ENCODE peak calls at places on chromosomes 6 and 20, in six cellular contexts. One of them, this sample, is unnamed.

GRCh38 chr6:144581807-144582537 is 296.8 kb downstream of the UTRN start:
- DNase-seq in cardiac muscle cell: peak; percentile 49
- DNase-seq in brain microvascular endothelial cell: peak; percentile 38
- DNase-seq in epithelial cell of esophagus: peak; percentile 45
- DNase-seq in adrenal gland: no peak
- DNase-seq in RWPE1: no peak
- DNase-seq in this sample: no peak

GRCh38 chr6:162181741-162182401 is 545.7 kb downstream of the PRKN start:
- DNase-seq in cardiac muscle cell: no peak
- DNase-seq in brain microvascular endothelial cell: peak; percentile 23
- DNase-seq in epithelial cell of esophagus: peak; percentile 1
- DNase-seq in adrenal gland: no peak
- DNase-seq in RWPE1: peak; percentile 29
- DNase-seq in this sample: no peak

GRCh38 chr6:154754152-154754551 is 20.9 kb downstream of the SCAF8 start:
- DNase-seq in cardiac muscle cell: no peak
- DNase-seq in brain microvascular endothelial cell: peak; percentile 18
- DNase-seq in epithelial cell of esophagus: peak; percentile 61
- DNase-seq in adrenal gland: peak; percentile 46
- DNase-seq in RWPE1: peak; percentile 20
- DNase-seq in this sample: no peak

GRCh38 chr6:109456710-109457595 is 1.4 kb upstream of the MICAL1 start:
- DNase-seq in cardiac muscle cell: no peak
- DNase-seq in brain microvascular endothelial cell: no peak
- DNase-seq in epithelial cell of esophagus: peak; percentile 15
- DNase-seq in adrenal gland: peak; percentile 67
- DNase-seq in RWPE1: no peak
- DNase-seq in this sample: no peak

GRCh38 chr6:43150051-43150751 is 20.9 kb upstream of the SRF start:
- DNase-seq in cardiac muscle cell: no peak
- DNase-seq in brain microvascular endothelial cell: no peak
- DNase-seq in epithelial cell of esophagus: no peak
- DNase-seq in adrenal gland: no peak
- DNase-seq in RWPE1: no peak
- DNase-seq in this sample: no peak

GRCh38 chr20:4151991-4152695 is 136.8 kb upstream of the RNF24 start:
- DNase-seq in cardiac muscle cell: no peak
- DNase-seq in brain microvascular endothelial cell: peak; percentile 25
- DNase-seq in epithelial cell of esophagus: peak; percentile 27
- DNase-seq in adrenal gland: no peak
- DNase-seq in RWPE1: no peak
- DNase-seq in this sample: no peak

GRCh38 chr6:123534264-123534663 is 102.5 kb downstream of the TRDN start:
- DNase-seq in cardiac muscle cell: no peak
- DNase-seq in brain microvascular endothelial cell: no peak
- DNase-seq in epithelial cell of esophagus: no peak
- DNase-seq in adrenal gland: no peak
- DNase-seq in RWPE1: no peak
- DNase-seq in this sample: no peak

GRCh38 chr20:34299925-34300806 is 3.0 kb downstream of the AHCY start:
- DNase-seq in cardiac muscle cell: no peak
- DNase-seq in brain microvascular endothelial cell: no peak
- DNase-seq in epithelial cell of esophagus: peak; percentile 38
- DNase-seq in adrenal gland: no peak
- DNase-seq in RWPE1: no peak
- DNase-seq in this sample: no peak

GRCh38 chr6:56570434-56571359 is 72.0 kb downstream of the DST start:
- DNase-seq in cardiac muscle cell: peak; percentile 34
- DNase-seq in brain microvascular endothelial cell: no peak
- DNase-seq in epithelial cell of esophagus: peak; percentile 46
- DNase-seq in adrenal gland: no peak
- DNase-seq in RWPE1: peak; percentile 29
- DNase-seq in this sample: no peak

GRCh38 chr20:56554869-56555268 is 21.8 kb downstream of the FAM209B start:
- DNase-seq in cardiac muscle cell: peak; percentile 16
- DNase-seq in brain microvascular endothelial cell: peak; percentile 92
- DNase-seq in epithelial cell of esophagus: peak; percentile 97
- DNase-seq in adrenal gland: peak; percentile 87
- DNase-seq in RWPE1: peak; percentile 99
- DNase-seq in this sample: no peak
- TF ChIP-seq CTCF in cardiac muscle cell: no peak
- TF ChIP-seq CTCF in brain microvascular endothelial cell: peak; percentile 48
- TF ChIP-seq CTCF in epithelial cell of esophagus: peak; percentile 50
- TF ChIP-seq CTCF in adrenal gland: peak; percentile 29
- TF ChIP-seq CTCF in RWPE1: peak; percentile 47
- TF ChIP-seq CTCF in this sample: no peak

DNA sequence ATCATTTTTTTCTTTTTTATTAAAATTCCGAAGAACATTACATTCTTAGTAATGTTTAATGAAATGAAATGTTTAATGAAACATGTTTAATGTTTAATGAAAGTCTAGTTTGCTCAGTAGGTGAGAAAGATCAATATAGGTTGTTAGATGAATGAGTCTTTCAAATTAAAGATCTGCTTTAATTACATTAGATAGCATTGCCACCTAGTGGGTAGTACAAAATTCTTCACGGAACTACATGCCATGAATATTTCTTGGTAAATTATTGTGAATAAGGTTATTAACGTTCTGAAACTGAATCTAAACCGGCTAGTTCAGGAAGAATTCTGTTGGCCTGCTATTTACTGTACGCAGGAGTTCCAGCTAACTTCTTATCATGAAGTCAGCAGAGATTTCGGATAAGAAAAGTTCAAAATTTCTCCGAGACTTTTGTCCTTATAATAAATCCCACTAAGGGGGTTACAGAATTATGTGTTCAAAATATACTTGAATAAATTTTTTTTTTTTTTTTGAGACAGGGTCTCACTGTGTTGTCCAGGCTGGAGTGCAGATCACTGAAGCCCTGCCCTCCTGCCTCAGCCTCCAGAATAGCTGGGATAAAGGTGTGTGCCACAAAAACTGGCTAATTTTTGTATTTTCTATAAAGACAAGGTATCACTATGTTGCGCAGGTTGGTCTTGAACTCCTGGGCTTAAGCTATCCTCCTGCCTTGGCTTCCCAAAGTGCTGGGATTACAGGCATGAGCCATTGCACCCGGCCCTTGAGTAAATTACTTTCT is 7.9 kb upstream of the GMNN start:
- DNase-seq in cardiac muscle cell: peak; percentile 19
- DNase-seq in brain microvascular endothelial cell: no peak
- DNase-seq in epithelial cell of esophagus: peak; percentile 52
- DNase-seq in adrenal gland: no peak
- DNase-seq in RWPE1: peak; percentile 54
- DNase-seq in this sample: no peak
- TF ChIP-seq CTCF in cardiac muscle cell: peak; percentile 44
- TF ChIP-seq CTCF in brain microvascular endothelial cell: peak; percentile 36
- TF ChIP-seq CTCF in epithelial cell of esophagus: peak; percentile 30
- TF ChIP-seq CTCF in adrenal gland: peak; percentile 57
- TF ChIP-seq CTCF in RWPE1: peak; percentile 68
- TF ChIP-seq CTCF in this sample: no peak

DNA sequence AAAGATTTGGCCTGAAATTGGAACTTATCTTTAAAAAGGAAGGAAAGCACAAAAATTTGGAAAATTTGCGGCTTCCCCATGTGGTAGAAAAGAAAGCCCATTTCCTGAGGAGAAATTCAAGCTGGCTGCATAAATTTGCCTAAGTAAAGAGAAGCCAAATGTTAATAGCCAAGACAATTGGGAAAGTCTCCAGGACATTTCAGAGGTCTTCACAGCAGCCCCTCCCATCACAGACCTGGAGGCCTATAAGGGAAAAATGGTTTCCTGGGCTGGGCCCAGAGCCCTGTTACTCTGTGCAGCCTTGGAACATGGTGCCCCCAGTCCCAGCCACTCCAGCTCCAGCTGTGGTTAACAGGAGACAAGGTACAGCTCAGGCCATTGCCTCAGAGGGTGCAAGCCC is 736.5 kb downstream of the HACE1 start:
- DNase-seq in cardiac muscle cell: no peak
- DNase-seq in brain microvascular endothelial cell: no peak
- DNase-seq in epithelial cell of esophagus: no peak
- DNase-seq in adrenal gland: no peak
- DNase-seq in RWPE1: no peak
- DNase-seq in this sample: no peak
- TF ChIP-seq CTCF in cardiac muscle cell: no peak
- TF ChIP-seq CTCF in brain microvascular endothelial cell: no peak
- TF ChIP-seq CTCF in epithelial cell of esophagus: no peak
- TF ChIP-seq CTCF in adrenal gland: no peak
- TF ChIP-seq CTCF in RWPE1: no peak
- TF ChIP-seq CTCF in this sample: no peak

DNA sequence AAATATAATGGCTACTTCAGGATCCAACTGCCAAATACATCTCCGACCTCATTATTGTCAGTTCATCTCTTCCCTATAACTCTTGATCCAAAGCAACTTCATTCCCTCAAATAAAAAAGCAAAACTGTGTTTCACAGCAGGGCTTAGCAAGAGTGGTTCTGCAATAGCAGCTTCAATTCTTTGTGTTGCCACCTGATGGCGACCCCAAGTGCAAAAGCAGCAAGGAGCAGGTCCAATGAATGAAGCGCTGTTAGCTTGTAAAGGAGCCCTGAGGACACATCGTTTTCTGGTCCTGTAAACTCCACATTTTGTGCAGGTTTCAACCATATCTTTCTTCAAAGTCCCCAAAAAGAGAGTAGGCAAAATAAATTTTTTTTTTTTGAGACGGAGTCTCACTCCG is 19.6 kb downstream of the RTN4IP1 start:
- DNase-seq in cardiac muscle cell: peak; percentile 47
- DNase-seq in brain microvascular endothelial cell: no peak
- DNase-seq in epithelial cell of esophagus: peak; percentile 53
- DNase-seq in adrenal gland: no peak
- DNase-seq in RWPE1: no peak
- DNase-seq in this sample: no peak
- TF ChIP-seq CTCF in cardiac muscle cell: peak; percentile 20
- TF ChIP-seq CTCF in brain microvascular endothelial cell: peak; percentile 53
- TF ChIP-seq CTCF in epithelial cell of esophagus: peak; percentile 58
- TF ChIP-seq CTCF in adrenal gland: peak; percentile 17
- TF ChIP-seq CTCF in RWPE1: peak; percentile 43
- TF ChIP-seq CTCF in this sample: no peak

DNA sequence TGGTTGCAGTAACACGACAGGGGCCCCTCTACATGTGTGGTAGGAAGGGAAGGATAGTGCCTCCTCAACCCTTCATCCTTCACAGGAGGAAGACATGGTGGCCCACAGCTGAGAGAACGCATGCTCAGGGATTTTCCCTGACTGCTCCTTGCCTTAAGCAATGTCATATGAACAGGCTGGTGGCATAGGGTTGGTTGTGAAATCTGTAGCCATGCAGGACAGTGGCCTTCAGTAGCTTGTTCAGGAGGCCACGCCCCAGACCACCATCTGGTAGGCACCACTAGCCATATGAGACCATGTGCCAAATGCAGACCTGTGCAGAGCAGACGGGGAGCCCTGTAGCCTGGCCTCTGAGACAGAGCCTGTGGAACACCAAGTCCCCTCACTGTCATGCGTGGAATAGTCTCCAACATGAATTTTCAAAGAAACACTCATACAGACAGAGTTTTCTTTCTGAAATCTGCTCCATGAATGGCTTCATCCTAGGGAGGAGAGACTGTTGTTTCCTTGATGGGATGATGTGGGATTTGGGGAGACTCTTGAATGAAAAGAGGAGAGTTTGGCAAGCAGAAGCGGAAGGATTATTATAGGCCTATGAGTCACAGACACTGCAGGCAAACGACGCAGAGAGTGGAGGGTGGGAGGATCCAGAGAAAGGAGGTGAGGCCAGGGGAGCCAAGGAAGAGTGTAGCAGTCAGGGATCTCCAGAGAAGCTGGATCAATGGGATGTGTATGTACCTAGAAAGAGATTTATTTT is 76.4 kb downstream of the ADTRP start:
- DNase-seq in cardiac muscle cell: no peak
- DNase-seq in brain microvascular endothelial cell: peak; percentile 60
- DNase-seq in epithelial cell of esophagus: peak; percentile 86
- DNase-seq in adrenal gland: no peak
- DNase-seq in RWPE1: peak; percentile 70
- DNase-seq in this sample: no peak
- TF ChIP-seq CTCF in cardiac muscle cell: no peak
- TF ChIP-seq CTCF in brain microvascular endothelial cell: no peak
- TF ChIP-seq CTCF in epithelial cell of esophagus: no peak
- TF ChIP-seq CTCF in adrenal gland: no peak
- TF ChIP-seq CTCF in RWPE1: no peak
- TF ChIP-seq CTCF in this sample: no peak

GRCh38 chr6:66605011-66605410 is 898.0 kb upstream of the EYS start:
- DNase-seq in cardiac muscle cell: no peak
- DNase-seq in brain microvascular endothelial cell: no peak
- DNase-seq in epithelial cell of esophagus: no peak
- DNase-seq in adrenal gland: no peak
- DNase-seq in RWPE1: no peak
- DNase-seq in this sample: no peak

GRCh38 chr6:66599541-66599940 is 892.5 kb upstream of the EYS start:
- DNase-seq in cardiac muscle cell: no peak
- DNase-seq in brain microvascular endothelial cell: no peak
- DNase-seq in epithelial cell of esophagus: peak; percentile 1
- DNase-seq in adrenal gland: no peak
- DNase-seq in RWPE1: peak; percentile 55
- DNase-seq in this sample: no peak
- TF ChIP-seq CTCF in cardiac muscle cell: no peak
- TF ChIP-seq CTCF in brain microvascular endothelial cell: no peak
- TF ChIP-seq CTCF in epithelial cell of esophagus: no peak
- TF ChIP-seq CTCF in adrenal gland: no peak
- TF ChIP-seq CTCF in RWPE1: no peak
- TF ChIP-seq CTCF in this sample: no peak

GRCh38 chr6:29442670-29443184 is 3.6 kb downstream of the OR10C1 start:
- DNase-seq in cardiac muscle cell: no peak
- DNase-seq in brain microvascular endothelial cell: no peak
- DNase-seq in epithelial cell of esophagus: peak; percentile 8
- DNase-seq in adrenal gland: no peak
- DNase-seq in RWPE1: no peak
- DNase-seq in this sample: no peak

GRCh38 chr6:29451471-29452193 is 5.2 kb downstream of the OR11A1 start:
- DNase-seq in cardiac muscle cell: no peak
- DNase-seq in brain microvascular endothelial cell: peak; percentile 84
- DNase-seq in epithelial cell of esophagus: peak; percentile 73
- DNase-seq in adrenal gland: no peak
- DNase-seq in RWPE1: peak; percentile 8
- DNase-seq in this sample: no peak

DNA sequence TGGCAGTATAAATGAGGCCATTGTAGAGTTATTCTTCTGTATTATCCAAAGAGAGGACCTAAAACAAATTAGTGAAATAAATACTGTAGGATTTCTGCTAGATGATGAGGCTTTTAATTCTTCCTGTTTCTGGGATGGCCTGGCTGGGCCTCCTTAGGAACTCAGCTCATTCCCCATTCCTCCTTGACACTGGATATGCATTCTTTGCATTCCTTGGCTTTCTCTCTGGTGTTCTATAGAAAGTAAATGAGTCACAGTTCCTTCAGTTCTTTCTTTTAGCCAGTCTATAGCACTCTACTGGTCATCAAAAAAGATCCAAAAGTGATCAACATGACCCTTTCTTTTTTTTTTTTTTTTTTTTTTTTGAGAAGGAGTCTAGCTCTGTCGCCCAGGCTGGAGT is 8.6 kb downstream of the OR10C1 start:
- DNase-seq in cardiac muscle cell: peak; percentile 16
- DNase-seq in brain microvascular endothelial cell: peak; percentile 41
- DNase-seq in epithelial cell of esophagus: peak; percentile 40
- DNase-seq in adrenal gland: no peak
- DNase-seq in RWPE1: peak; percentile 46
- DNase-seq in this sample: no peak
- TF ChIP-seq CTCF in cardiac muscle cell: no peak
- TF ChIP-seq CTCF in brain microvascular endothelial cell: no peak
- TF ChIP-seq CTCF in epithelial cell of esophagus: no peak
- TF ChIP-seq CTCF in adrenal gland: no peak
- TF ChIP-seq CTCF in RWPE1: no peak
- TF ChIP-seq CTCF in this sample: no peak

This sample was measured in mesothelial cell of epicardium.